ENCODE peak calls at places on chromosomes 11 and 22, in nine cellular contexts. S is cardiac muscle cell, P is transverse colon, Q is body of pancreas, V is sigmoid colon, H is heart right ventricle, N is cardiac fibroblast, J is esophagus squamous epithelium, E is mammary epithelial cell. T is an unnamed sample.

GRCh38 chr11:122655527-122656072 is at the start of gene UBASH3B:
- DNase-seq in E (peak), J (peak), H (peak), Q (peak), S (peak), N (peak), V (peak), P (peak), T (peak)

GRCh38 chr11:123815116-123815515 is 9.0 kb upstream of the OR6M1 start:
- DNase-seq in S (no peak), Q (no peak), V (no peak), N (no peak), H (no peak), E (no peak), P (no peak), J (no peak), T (no peak)

GRCh38 chr22:26848244-26848920 is 191.0 kb downstream of the MIAT start:
- DNase-seq in Q (no peak), H (no peak), S (peak), N (peak), E (no peak), J (no peak), V (no peak), P (no peak), T (peak)

GRCh38 chr22:17400305-17400704 is 31.0 kb downstream of the CECR2 start:
- DNase-seq in S (peak), Q (no peak), E (no peak), H (no peak), N (peak), V (no peak), J (no peak), P (no peak), T (no peak)

GRCh38 chr11:88320149-88320559 is 17.4 kb downstream of the CTSC start:
- DNase-seq in J (no peak), S (peak), H (no peak), V (no peak), P (no peak), E (peak), Q (no peak), N (peak), T (peak)

GRCh38 chr22:43925433-43926348 is 2.1 kb downstream of the PNPLA3 start:
- DNase-seq in S (peak), H (no peak), N (no peak), E (peak), Q (no peak), V (no peak), P (no peak), J (no peak), T (no peak)

GRCh38 chr11:31422703-31423102 is 53.0 kb downstream of the DNAJC24 start:
- DNase-seq in E (no peak), V (no peak), Q (no peak), S (no peak), N (no peak), H (no peak), P (no peak), J (no peak), T (no peak)

GRCh38 chr11:67079065-67079464 is 22.4 kb downstream of the RHOD start:
- DNase-seq in P (no peak), E (no peak), N (no peak), J (no peak), S (no peak), Q (no peak), H (no peak), V (no peak), T (no peak)

GRCh38 chr11:36411202-36411640 is 98.9 kb downstream of the TRAF6 start:
- DNase-seq in J (no peak), P (peak), H (peak), V (no peak), Q (no peak), E (no peak), S (peak), N (peak), T (no peak)

GRCh38 chr11:36420025-36420424 is 90.0 kb downstream of the TRAF6 start:
- DNase-seq in V (no peak), S (no peak), E (no peak), J (no peak), H (no peak), N (no peak), Q (no peak), P (no peak), T (no peak)

GRCh38 chr11:36412781-36413383 is 97.2 kb downstream of the TRAF6 start:
- DNase-seq in Q (no peak), H (no peak), N (peak), P (no peak), V (no peak), S (no peak), E (no peak), J (no peak), T (peak)

GRCh38 chr11:36421546-36422155 is 88.4 kb downstream of the TRAF6 start:
- DNase-seq in H (no peak), V (no peak), N (peak), S (no peak), J (no peak), Q (no peak), E (no peak), P (no peak), T (peak)

DNA sequence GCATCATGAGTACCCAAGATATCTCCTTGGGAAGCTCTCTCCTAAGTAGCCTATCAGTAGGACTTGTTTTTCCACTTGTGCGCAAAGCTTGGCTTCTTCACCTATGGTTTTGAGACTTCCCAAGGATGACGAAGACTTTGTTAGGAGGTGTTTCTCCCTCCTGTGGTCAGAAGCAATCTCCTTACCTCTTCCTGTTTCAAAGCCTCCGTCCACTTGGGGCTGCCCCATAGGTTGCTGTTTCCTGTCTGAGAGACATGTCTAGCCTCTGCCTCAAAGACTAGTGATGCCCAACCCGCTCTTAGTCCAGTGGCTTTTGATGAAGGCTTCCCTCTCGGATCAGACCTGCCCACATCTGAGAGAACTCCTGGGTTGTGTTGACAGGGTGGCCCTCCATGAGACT is 92.9 kb downstream of the TRAF6 start:
- DNase-seq in E (no peak), J (no peak), H (no peak), V (no peak), P (no peak), S (no peak), Q (no peak), N (no peak), T (no peak)
- H3K4me3 ChIP-seq in E (no peak), J (no peak), H (no peak), V (no peak), P (no peak), S (no peak), Q (no peak), N (no peak), T (no peak)

DNA sequence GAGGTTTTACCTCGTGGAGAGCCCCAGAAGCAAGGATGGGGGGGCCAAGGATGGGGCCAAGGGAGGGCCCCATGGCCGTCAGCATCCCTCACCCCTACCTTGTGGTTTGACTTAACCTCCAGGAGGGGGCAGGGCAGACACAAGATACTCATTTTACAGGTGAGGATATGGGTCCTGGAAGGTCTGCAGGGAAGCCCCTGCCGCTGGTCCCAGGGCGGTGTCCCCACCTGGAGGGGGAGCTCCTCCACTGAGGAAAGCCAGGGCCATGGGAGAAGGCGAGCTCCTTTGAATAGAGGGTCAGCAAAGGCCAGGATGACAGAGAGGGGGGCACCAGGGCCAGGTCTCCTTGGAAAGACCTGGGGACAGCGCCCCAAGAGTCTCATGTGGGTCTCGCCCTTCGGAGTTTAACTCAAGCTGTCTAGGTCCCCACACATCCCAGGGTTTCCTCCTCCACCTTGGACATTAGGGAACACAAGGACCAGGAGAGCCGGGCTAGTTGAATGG is 5.9 kb upstream of the ADORA2A start:
- DNase-seq in Q (no peak), E (no peak), J (no peak), P (no peak), H (no peak), S (no peak), N (no peak), V (no peak), T (no peak)
- TF ChIP-seq CTCF in Q (no peak), E (peak), J (no peak), P (peak), H (peak), S (peak), N (no peak), V (no peak), T (peak)

DNA sequence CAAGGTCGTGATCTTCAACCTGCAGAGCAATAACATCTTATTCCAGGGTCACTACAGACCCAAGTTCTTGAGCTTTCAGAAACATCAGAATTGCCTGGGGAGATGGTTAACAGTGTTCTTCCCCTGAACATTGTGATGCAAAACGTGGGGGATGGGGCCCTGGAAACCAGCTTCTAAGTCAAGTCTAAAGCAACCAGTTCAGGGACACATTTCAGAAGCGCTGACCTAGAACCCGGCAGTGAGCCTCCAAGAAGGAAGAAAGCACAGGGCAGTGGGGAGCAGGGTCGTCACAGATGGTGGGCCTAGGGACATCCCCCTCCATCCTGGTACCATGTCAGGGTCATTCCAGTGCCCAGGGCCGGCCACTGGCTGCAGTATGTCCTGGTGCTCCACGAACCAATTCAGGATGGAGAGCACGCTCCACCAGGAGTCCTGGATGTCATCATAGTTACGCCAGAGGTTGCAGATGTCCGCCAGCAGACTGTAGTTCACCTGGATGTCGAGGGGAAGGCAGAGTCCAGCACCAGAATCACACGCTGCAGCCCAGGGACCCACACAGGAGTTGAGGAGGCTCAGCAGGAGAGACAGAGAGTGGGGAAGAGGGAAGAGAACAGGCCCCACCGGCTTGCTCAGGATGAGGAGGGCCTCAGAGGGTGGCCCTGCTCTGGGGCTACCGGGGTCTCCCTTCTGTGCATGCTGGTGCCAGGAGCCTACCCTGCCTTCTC is 5.0 kb downstream of the NAGA start:
- DNase-seq in H (no peak), N (no peak), E (no peak), Q (no peak), P (no peak), S (no peak), V (no peak), J (no peak), T (no peak)
- H3K4me3 ChIP-seq in H (no peak), N (no peak), E (no peak), Q (no peak), P (no peak), S (no peak), V (no peak), J (no peak), T (no peak)

DNA sequence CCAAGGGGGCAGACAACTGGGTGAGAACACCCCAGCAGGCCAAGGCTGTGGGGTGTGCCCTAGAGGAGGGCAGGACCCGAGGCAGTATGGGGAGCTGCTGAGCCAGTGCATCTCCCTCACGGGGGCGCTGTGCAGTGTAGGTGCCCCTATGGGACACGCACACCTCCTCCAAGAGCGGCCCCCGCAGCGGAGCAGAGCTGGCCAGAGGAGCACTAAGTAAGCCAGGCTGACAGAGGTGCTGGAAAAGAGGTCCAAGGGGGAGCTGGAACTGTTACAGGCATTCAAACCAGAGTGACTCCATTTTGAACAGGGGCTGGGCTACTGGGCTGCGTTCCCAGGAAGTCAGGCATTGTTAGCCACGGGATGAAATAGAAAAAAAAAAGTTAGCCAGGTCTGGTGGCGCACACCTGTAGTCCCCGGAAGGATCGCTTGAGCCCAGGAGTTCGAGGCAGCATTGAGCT is 41.8 kb downstream of the TST start:
- DNase-seq in N (peak), S (peak), V (peak), J (no peak), H (peak), Q (peak), E (no peak), P (peak), T (peak)
- TF ChIP-seq CTCF in N (peak), S (peak), V (no peak), J (peak), H (peak), Q (no peak), E (no peak), P (peak), T (peak)

GRCh38 chr22:46753761-46754109 is 8.7 kb upstream of the TBC1D22A start:
- DNase-seq in Q (no peak), S (no peak), N (no peak), J (no peak), H (no peak), V (no peak), P (no peak), E (no peak), T (no peak)
- H3K4me3 ChIP-seq in Q (no peak), S (no peak), N (no peak), J (no peak), H (peak), V (no peak), P (no peak), E (no peak), T (no peak)